ENCODE peak calls at places on chromosomes 5 and 9, in nine cellular contexts. I is WERI-Rb-1; L is AG04450; B is fibroblast of lung; P is esophagus squamous epithelium; T is CD8-positive, alpha-beta T cell; N is fibroblast of villous mesenchyme; J is fibroblast of mammary gland; G is fibroblast of the aortic adventitia. R is an unnamed sample.

GRCh38 chr9:27586200-27586599 is 12.9 kb upstream of the C9orf72 start:
- DNase-seq in B (no peak), G (peak; percentile 22), T (no peak), P (no peak), J (no peak), L (no peak), I (no peak), N (no peak), R (no peak)

GRCh38 chr5:159178978-159179377 is 30.4 kb downstream of the RNF145 start:
- DNase-seq in N (peak; percentile 99), G (peak; percentile 99), T (peak; percentile 21), L (peak; percentile 93), B (peak; percentile 99), J (peak; percentile 98), P (no peak), I (no peak), R (peak; percentile 75)

GRCh38 chr9:9997585-9997984 is 615.2 kb downstream of the PTPRD start:
- DNase-seq in P (no peak), I (no peak), N (no peak), L (no peak), G (no peak), B (no peak), J (no peak), T (no peak), R (no peak)

GRCh38 chr9:92728831-92729734 is 35.5 kb downstream of the BICD2 start:
- DNase-seq in J (peak; percentile 19), N (peak; percentile 60), G (no peak), I (peak; percentile 75), P (no peak), B (no peak), T (no peak), L (no peak), R (peak; percentile 69)

GRCh38 chr9:87327567-87328125 is 170.0 kb upstream of the DAPK1 start:
- DNase-seq in I (no peak), G (no peak), J (no peak), B (no peak), P (no peak), N (no peak), T (no peak), L (no peak), R (no peak)

GRCh38 chr9:108650826-108651225 is 205.0 kb downstream of the ACTL7B start:
- DNase-seq in J (no peak), N (no peak), T (no peak), G (no peak), L (no peak), B (no peak), I (no peak), P (no peak), R (no peak)

GRCh38 chr5:176921669-176922196 is 22.6 kb upstream of the HK3 start:
- DNase-seq in G (no peak), N (no peak), L (no peak), P (no peak), I (no peak), B (peak; percentile 28), J (no peak), T (no peak), R (no peak)

GRCh38 chr5:66912787-66913186 is 283.8 kb downstream of the CD180 start:
- DNase-seq in P (no peak), T (no peak), I (no peak), B (no peak), G (no peak), J (no peak), L (no peak), N (no peak), R (no peak)

GRCh38 chr5:141758316-141758965 is 76.4 kb upstream of the ARAP3 start:
- DNase-seq in J (no peak), T (no peak), B (no peak), G (no peak), P (no peak), N (no peak), I (peak; percentile 42), L (no peak), R (no peak)

GRCh38 chr9:128048663-128049062 is 18.5 kb downstream of the NAIF1 start:
- DNase-seq in G (no peak), I (no peak), J (no peak), B (no peak), N (no peak), P (no peak), L (no peak), T (no peak), R (peak; percentile 31)

GRCh38 chr9:12993432-12993831 is 218.6 kb downstream of the LURAP1L start:
- DNase-seq in J (no peak), T (no peak), I (no peak), B (peak; percentile 84), N (peak; percentile 5), P (no peak), L (no peak), G (peak; percentile 18), R (no peak)

GRCh38 chr5:154603978-154604679 is 126.1 kb upstream of the HAND1 start:
- DNase-seq in G (peak; percentile 18), N (peak; percentile 29), L (no peak), P (no peak), T (no peak), I (no peak), J (peak; percentile 22), B (peak; percentile 38), R (peak; percentile 17)

GRCh38 chr5:93100976-93101375 is 480.0 kb downstream of the NR2F1-AS1 start:
- DNase-seq in L (no peak), G (peak; percentile 65), N (peak; percentile 22), P (no peak), B (no peak), J (no peak), I (no peak), T (no peak), R (no peak)

GRCh38 chr9:79237861-79238260 is 333.9 kb upstream of the TLE4 start:
- DNase-seq in B (peak; percentile 31), I (no peak), N (peak; percentile 30), T (no peak), L (no peak), G (no peak), P (no peak), J (no peak), R (no peak)

GRCh38 chr5:174773371-174773770 is 49.0 kb downstream of the MSX2 start:
- DNase-seq in B (no peak), L (no peak), T (no peak), P (no peak), N (no peak), J (no peak), I (no peak), G (no peak), R (no peak)

GRCh38 chr5:178205010-178205748 is 846 bp downstream of the HNRNPAB start:
- DNase-seq in L (no peak), J (peak; percentile 75), B (peak; percentile 73), N (peak; percentile 75), P (no peak), G (peak; percentile 65), T (peak; percentile 71), I (peak; percentile 47), R (peak; percentile 89)

DNA sequence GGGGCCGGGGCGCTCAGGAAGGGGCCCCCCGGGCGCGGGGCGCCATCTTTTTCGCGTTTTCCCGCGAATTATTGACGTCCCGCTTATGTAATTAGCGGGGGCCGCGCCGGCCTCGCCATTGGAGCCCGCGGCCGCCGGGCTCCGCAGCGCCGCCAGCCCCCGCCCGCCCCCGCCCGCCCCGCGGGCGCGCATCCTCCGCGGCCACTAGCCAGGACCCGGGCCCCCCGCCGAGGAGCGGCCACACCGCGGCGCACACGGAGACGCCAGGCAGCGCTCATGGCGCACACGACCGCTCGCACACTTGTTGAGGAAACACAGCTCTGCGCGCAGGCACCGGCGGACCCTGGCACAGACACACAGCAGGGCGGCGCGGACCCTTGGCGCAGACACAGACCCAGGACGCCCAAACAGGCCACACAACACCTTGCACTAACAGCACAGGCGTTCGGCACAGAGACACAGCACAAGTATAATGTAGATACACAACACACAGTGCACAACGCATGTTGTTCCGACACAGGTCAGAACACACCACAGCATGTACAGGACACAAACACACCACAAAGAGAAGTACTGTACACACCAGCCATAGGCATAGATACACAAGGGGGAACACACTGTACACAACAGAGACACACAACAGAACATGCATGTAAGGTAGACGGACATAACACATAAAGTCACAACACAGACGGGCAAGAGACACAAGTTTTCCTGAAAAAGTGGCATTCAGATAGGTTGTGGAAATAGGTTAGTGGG is 467 bp upstream of the PHF19 start:
- DNase-seq in G (peak; percentile 41), J (peak; percentile 50), L (no peak), I (peak; percentile 90), P (no peak), B (peak; percentile 56), N (peak; percentile 73), T (peak; percentile 66), R (peak; percentile 85)
- TF ChIP-seq CTCF in G (no peak), J (no peak), L (peak; percentile 17), I (peak; percentile 30), P (no peak), B (no peak), N (no peak), T (no peak), R (peak; percentile 16)

GRCh38 chr5:180313677-180314076 is 21.8 kb upstream of the MAPK9 start:
- DNase-seq in N (peak; percentile 54), J (no peak), B (peak; percentile 50), T (no peak), I (peak; percentile 89), L (no peak), P (no peak), G (no peak), R (no peak)
- H3K4me3 ChIP-seq in N (peak overlapping the region; percentile 42), J (no peak overlapping the region), B (no peak overlapping the region), T (peak overlapping the region; percentile 37), I (peak overlapping the region; percentile 46), L (peak overlapping the region; percentile 17), P (no peak overlapping the region), G (no peak overlapping the region), R (no peak overlapping the region)

GRCh38 chr9:117448066-117448465 is 33.2 kb upstream of the ASTN2 start:
- DNase-seq in N (no peak), J (no peak), L (no peak), B (no peak), I (no peak), T (no peak), P (no peak), G (no peak), R (no peak)
- TF ChIP-seq CTCF in N (no peak), J (no peak), L (no peak), B (no peak), I (no peak), T (no peak), P (no peak), G (no peak), R (peak; percentile 0)

GRCh38 chr9:90770927-90771326 is 30.7 kb upstream of the SYK start:
- DNase-seq in I (no peak), G (no peak), T (no peak), P (no peak), N (no peak), J (no peak), B (no peak), L (no peak), R (no peak)

GRCh38 chr9:90772381-90772780 is 29.2 kb upstream of the SYK start:
- DNase-seq in G (no peak), P (no peak), B (no peak), J (no peak), I (no peak), T (no peak), N (no peak), L (no peak), R (no peak)

GRCh38 chr9:90767523-90768100 is 34.0 kb upstream of the SYK start:
- DNase-seq in L (no peak), G (no peak), N (no peak), P (no peak), B (no peak), T (no peak), I (no peak), J (peak; percentile 12), R (no peak)

GRCh38 chr9:90770339-90770738 is 31.3 kb upstream of the SYK start:
- DNase-seq in J (no peak), G (no peak), T (no peak), L (no peak), I (no peak), N (no peak), B (no peak), P (no peak), R (peak; percentile 41)

GRCh38 chr9:90766736-90767135 is 34.9 kb upstream of the SYK start:
- DNase-seq in J (no peak), P (no peak), B (no peak), I (no peak), N (no peak), L (no peak), T (no peak), G (no peak), R (no peak)
- H3K4me3 ChIP-seq in J (no peak overlapping the region), P (no peak overlapping the region), B (no peak overlapping the region), I (no peak overlapping the region), N (no peak overlapping the region), L (no peak overlapping the region), T (no peak overlapping the region), G (no peak overlapping the region), R (no peak overlapping the region)